ENCODE peak calls at places on chromosomes 16 and 17, in seven cellular contexts. One of them, this sample, is unnamed.

GRCh38 chr17:11035681-11036080 is 197.8 kb upstream of the PIRT start:
- DNase-seq in fibroblast of lung: no peak
- DNase-seq in IMR-90: no peak
- DNase-seq in GM23248: no peak
- DNase-seq in GM12878: no peak
- DNase-seq in K562: no peak
- DNase-seq in Karpas-422: no peak
- DNase-seq in this sample: no peak

GRCh38 chr16:24580665-24581064 is 41.3 kb downstream of the RBBP6 start:
- DNase-seq in GM12878: no peak
- DNase-seq in fibroblast of lung: peak
- DNase-seq in IMR-90: peak
- DNase-seq in K562: no peak
- DNase-seq in Karpas-422: no peak
- DNase-seq in GM23248: peak
- DNase-seq in this sample: no peak

GRCh38 chr16:81632392-81633146 is 146.5 kb upstream of the PLCG2 start:
- DNase-seq in K562: peak
- DNase-seq in Karpas-422: no peak
- DNase-seq in fibroblast of lung: peak
- DNase-seq in GM23248: peak
- DNase-seq in IMR-90: peak
- DNase-seq in GM12878: no peak
- DNase-seq in this sample: no peak

GRCh38 chr16:12519986-12520385 is 283.7 kb downstream of the CPPED1 start:
- DNase-seq in fibroblast of lung: no peak
- DNase-seq in GM23248: no peak
- DNase-seq in K562: no peak
- DNase-seq in IMR-90: no peak
- DNase-seq in GM12878: no peak
- DNase-seq in Karpas-422: no peak
- DNase-seq in this sample: no peak

GRCh38 chr16:11224096-11224893 is 31.7 kb downstream of the SOCS1 start:
- DNase-seq in IMR-90: no peak
- DNase-seq in GM12878: peak
- DNase-seq in Karpas-422: peak
- DNase-seq in K562: peak
- DNase-seq in fibroblast of lung: no peak
- DNase-seq in GM23248: no peak
- DNase-seq in this sample: peak

GRCh38 chr17:49997256-49997735 is 2.3 kb upstream of the DLX3 start:
- DNase-seq in GM12878: no peak
- DNase-seq in K562: peak
- DNase-seq in IMR-90: no peak
- DNase-seq in GM23248: no peak
- DNase-seq in Karpas-422: no peak
- DNase-seq in fibroblast of lung: no peak
- DNase-seq in this sample: no peak

GRCh38 chr17:56744721-56745120 is 89.0 kb downstream of the C17orf67 start:
- DNase-seq in Karpas-422: no peak
- DNase-seq in IMR-90: no peak
- DNase-seq in fibroblast of lung: peak
- DNase-seq in K562: no peak
- DNase-seq in GM12878: no peak
- DNase-seq in GM23248: no peak
- DNase-seq in this sample: no peak

GRCh38 chr17:5541610-5542202 is 42.6 kb downstream of the NLRP1 start:
- DNase-seq in GM12878: no peak
- DNase-seq in K562: no peak
- DNase-seq in fibroblast of lung: no peak
- DNase-seq in IMR-90: no peak
- DNase-seq in Karpas-422: no peak
- DNase-seq in GM23248: no peak
- DNase-seq in this sample: peak

GRCh38 chr17:81859906-81860755 is at the start of gene P4HB:
- DNase-seq in Karpas-422: no peak
- DNase-seq in fibroblast of lung: no peak
- DNase-seq in IMR-90: no peak
- DNase-seq in K562: no peak
- DNase-seq in GM12878: no peak
- DNase-seq in GM23248: peak
- DNase-seq in this sample: no peak

GRCh38 chr17:21313320-21313719 is 28.8 kb downstream of the MAP2K3 start:
- DNase-seq in fibroblast of lung: no peak
- DNase-seq in Karpas-422: no peak
- DNase-seq in K562: no peak
- DNase-seq in GM23248: no peak
- DNase-seq in IMR-90: no peak
- DNase-seq in GM12878: no peak
- DNase-seq in this sample: no peak

GRCh38 chr17:43723697-43724359 is 34.8 kb downstream of the SOST start:
- DNase-seq in Karpas-422: no peak
- DNase-seq in K562: no peak
- DNase-seq in GM23248: peak
- DNase-seq in fibroblast of lung: peak
- DNase-seq in GM12878: no peak
- DNase-seq in IMR-90: peak
- DNase-seq in this sample: peak

GRCh38 chr17:72376486-72377345 is 255.9 kb downstream of the SOX9 start:
- DNase-seq in GM23248: peak
- DNase-seq in K562: no peak
- DNase-seq in fibroblast of lung: no peak
- DNase-seq in GM12878: no peak
- DNase-seq in IMR-90: peak
- DNase-seq in Karpas-422: no peak
- DNase-seq in this sample: no peak

GRCh38 chr17:17716837-17717523 is 35.7 kb downstream of the RAI1 start:
- DNase-seq in fibroblast of lung: no peak
- DNase-seq in GM12878: no peak
- DNase-seq in K562: no peak
- DNase-seq in GM23248: no peak
- DNase-seq in Karpas-422: no peak
- DNase-seq in IMR-90: no peak
- DNase-seq in this sample: no peak

GRCh38 chr16:58459344-58460218 is 40.4 kb upstream of the NDRG4 start:
- DNase-seq in GM23248: peak
- DNase-seq in Karpas-422: no peak
- DNase-seq in IMR-90: peak
- DNase-seq in GM12878: no peak
- DNase-seq in fibroblast of lung: peak
- DNase-seq in K562: no peak
- DNase-seq in this sample: no peak

GRCh38 chr17:7060165-7060890 is 16.4 kb upstream of the SLC16A11 start:
- DNase-seq in K562: peak
- DNase-seq in fibroblast of lung: peak
- DNase-seq in Karpas-422: no peak
- DNase-seq in GM12878: no peak
- DNase-seq in IMR-90: peak
- DNase-seq in GM23248: peak
- DNase-seq in this sample: no peak

DNA sequence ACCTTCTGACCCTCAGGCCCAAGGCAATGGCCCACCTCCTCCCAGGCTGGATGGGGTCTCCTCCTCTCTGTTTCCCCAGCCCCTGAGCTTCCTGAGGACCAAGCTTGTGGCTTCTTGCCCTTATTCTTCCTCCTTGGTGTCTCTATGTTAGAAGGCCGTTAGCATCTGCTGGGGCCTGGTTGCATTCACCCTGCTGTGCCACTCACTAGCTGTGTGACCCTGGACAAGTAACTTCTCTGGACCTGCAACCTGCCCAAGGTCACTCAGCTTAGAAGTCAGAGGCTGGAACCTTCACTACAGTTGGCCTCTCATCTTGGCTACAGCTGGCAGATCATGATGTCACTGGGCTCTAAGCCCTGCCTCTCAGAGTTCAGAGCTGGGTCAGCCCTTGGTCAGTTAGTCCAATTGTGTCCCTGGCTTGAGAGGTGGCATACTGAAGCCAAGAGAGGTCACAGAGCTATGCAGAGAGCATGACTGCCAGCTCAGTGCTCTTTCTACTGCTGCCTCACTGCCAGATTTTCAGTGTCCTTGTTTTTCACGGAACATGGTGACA is 3.0 kb downstream of the MT2A start:
- DNase-seq in IMR-90: peak
- DNase-seq in K562: no peak
- DNase-seq in fibroblast of lung: peak
- DNase-seq in Karpas-422: peak
- DNase-seq in GM12878: no peak
- DNase-seq in GM23248: peak
- DNase-seq in this sample: no peak
- H3K4me2 ChIP-seq in IMR-90: no peak
- H3K4me2 ChIP-seq in K562: no peak
- H3K4me2 ChIP-seq in fibroblast of lung: peak
- H3K4me2 ChIP-seq in Karpas-422: peak
- H3K4me2 ChIP-seq in GM12878: no peak
- H3K4me2 ChIP-seq in GM23248: peak
- H3K4me2 ChIP-seq in this sample: no peak

DNA sequence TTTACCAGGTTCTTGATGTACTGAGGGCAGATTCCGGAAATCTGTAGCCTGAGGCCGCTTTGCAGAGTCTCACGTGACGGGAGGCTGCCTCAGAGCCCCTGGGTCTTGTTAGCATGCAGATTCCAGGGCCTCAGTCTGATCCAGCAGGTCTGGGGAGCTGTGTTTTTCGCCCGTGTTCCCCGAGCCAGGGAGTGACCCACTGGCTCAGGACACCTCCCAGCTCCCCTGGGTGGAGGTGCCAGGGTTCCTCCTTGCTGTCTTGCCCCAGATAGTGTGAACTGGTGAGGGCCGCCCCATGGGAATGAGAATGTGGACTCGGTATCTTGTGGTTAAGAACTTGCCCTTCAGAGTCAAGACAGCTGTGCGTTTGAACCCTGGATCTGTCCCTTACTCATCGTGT is 98.6 kb downstream of the OR1D5 start:
- DNase-seq in K562: no peak
- DNase-seq in GM12878: no peak
- DNase-seq in fibroblast of lung: no peak
- DNase-seq in GM23248: no peak
- DNase-seq in IMR-90: no peak
- DNase-seq in Karpas-422: no peak
- DNase-seq in this sample: peak
- H3K4me2 ChIP-seq in K562: no peak
- H3K4me2 ChIP-seq in GM12878: no peak
- H3K4me2 ChIP-seq in fibroblast of lung: no peak
- H3K4me2 ChIP-seq in GM23248: no peak
- H3K4me2 ChIP-seq in IMR-90: no peak
- H3K4me2 ChIP-seq in Karpas-422: no peak
- H3K4me2 ChIP-seq in this sample: no peak

GRCh38 chr16:72814226-72814625 is 233.7 kb downstream of the ZFHX3 start:
- DNase-seq in GM12878: no peak
- DNase-seq in Karpas-422: no peak
- DNase-seq in IMR-90: peak
- DNase-seq in GM23248: no peak
- DNase-seq in K562: no peak
- DNase-seq in fibroblast of lung: no peak
- DNase-seq in this sample: no peak
- H3K4me2 ChIP-seq in GM12878: no peak
- H3K4me2 ChIP-seq in Karpas-422: no peak
- H3K4me2 ChIP-seq in IMR-90: no peak
- H3K4me2 ChIP-seq in GM23248: no peak
- H3K4me2 ChIP-seq in K562: no peak
- H3K4me2 ChIP-seq in fibroblast of lung: no peak
- H3K4me2 ChIP-seq in this sample: no peak

DNA sequence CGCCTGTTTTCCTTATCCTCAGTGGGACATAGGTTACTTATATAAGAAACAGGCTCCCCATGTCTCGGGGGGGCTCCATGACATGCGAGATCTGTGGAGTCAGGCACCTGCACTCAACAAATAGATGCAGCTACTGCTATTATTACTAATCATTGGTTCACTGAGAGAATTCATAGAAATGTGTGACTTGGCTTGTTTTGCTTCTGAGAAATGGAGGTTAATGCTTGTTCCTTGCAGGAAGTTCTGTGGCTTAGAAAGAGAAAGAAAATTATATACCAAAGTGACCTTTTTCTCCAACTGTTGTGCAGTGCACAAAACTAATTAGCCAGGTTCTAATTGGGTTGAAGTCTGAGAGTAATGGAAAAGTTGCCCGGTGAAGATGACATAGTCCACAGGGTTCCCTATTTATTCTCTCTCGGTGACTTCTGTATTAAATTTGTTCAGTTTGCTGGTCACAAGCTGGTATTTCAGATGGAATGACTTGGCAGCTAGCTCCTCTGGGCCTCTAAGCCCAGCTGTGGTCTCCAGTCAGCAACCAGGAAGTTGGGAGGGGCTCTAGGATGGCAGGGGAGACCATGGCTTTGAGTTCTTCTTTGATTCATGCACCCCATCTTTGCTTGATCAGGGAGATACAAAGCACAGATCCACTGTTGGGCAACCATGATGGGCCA is 17.6 kb upstream of the MAF start:
- DNase-seq in GM12878: no peak
- DNase-seq in fibroblast of lung: no peak
- DNase-seq in GM23248: no peak
- DNase-seq in Karpas-422: no peak
- DNase-seq in IMR-90: no peak
- DNase-seq in K562: no peak
- DNase-seq in this sample: no peak
- H3K4me2 ChIP-seq in GM12878: no peak
- H3K4me2 ChIP-seq in fibroblast of lung: no peak
- H3K4me2 ChIP-seq in GM23248: no peak
- H3K4me2 ChIP-seq in Karpas-422: no peak
- H3K4me2 ChIP-seq in IMR-90: no peak
- H3K4me2 ChIP-seq in K562: no peak
- H3K4me2 ChIP-seq in this sample: no peak